ENCODE peak calls at places on chromosomes 16 and 17, in ten cellular contexts. One of them, this sample, is unnamed.

GRCh38 chr16:3878610-3879009 is 1.9 kb downstream of the CREBBP start:
- DNase-seq in skeletal muscle cell: no peak
- DNase-seq in fibroblast of lung: peak; percentile 51
- DNase-seq in EL: peak; percentile 32
- DNase-seq in activated naive CD4-positive, alpha-beta T cell treated with anti-CD3 and anti-CD28 coated beads for 36 hours: no peak
- DNase-seq in activated B cell treated with CpG ODN at 0.5 μM for 24 hours: no peak
- DNase-seq in stimulated activated CD4-positive, alpha-beta T cell treated with anti-CD3 and anti-CD28 coated beads, Interleukin-1b, Interleukin-23, amount 100 ng/mL, for 24 hours: no peak
- DNase-seq in amygdala: no peak
- DNase-seq in activated T-helper 1 cell treated with Interleukin-2 at 50 U/mL for 16 hours: no peak
- DNase-seq in choroid plexus epithelial cell: peak; percentile 57
- DNase-seq in this sample: no peak

GRCh38 chr16:9000664-9001063 is 37.0 kb upstream of the USP7 start:
- DNase-seq in activated B cell treated with CpG ODN at 0.5 μM for 24 hours: no peak
- DNase-seq in activated naive CD4-positive, alpha-beta T cell treated with anti-CD3 and anti-CD28 coated beads for 36 hours: no peak
- DNase-seq in skeletal muscle cell: no peak
- DNase-seq in choroid plexus epithelial cell: no peak
- DNase-seq in stimulated activated CD4-positive, alpha-beta T cell treated with anti-CD3 and anti-CD28 coated beads, Interleukin-1b, Interleukin-23, amount 100 ng/mL, for 24 hours: no peak
- DNase-seq in amygdala: no peak
- DNase-seq in EL: no peak
- DNase-seq in activated T-helper 1 cell treated with Interleukin-2 at 50 U/mL for 16 hours: no peak
- DNase-seq in fibroblast of lung: no peak
- DNase-seq in this sample: no peak

GRCh38 chr16:53099318-53100130 is 44.7 kb downstream of the CHD9 start:
- DNase-seq in activated T-helper 1 cell treated with Interleukin-2 at 50 U/mL for 16 hours: peak; percentile 40
- DNase-seq in EL: peak; percentile 95
- DNase-seq in stimulated activated CD4-positive, alpha-beta T cell treated with anti-CD3 and anti-CD28 coated beads, Interleukin-1b, Interleukin-23, amount 100 ng/mL, for 24 hours: peak; percentile 41
- DNase-seq in fibroblast of lung: peak; percentile 91
- DNase-seq in amygdala: peak; percentile 64
- DNase-seq in choroid plexus epithelial cell: peak; percentile 93
- DNase-seq in activated B cell treated with CpG ODN at 0.5 μM for 24 hours: peak; percentile 43
- DNase-seq in skeletal muscle cell: peak; percentile 87
- DNase-seq in activated naive CD4-positive, alpha-beta T cell treated with anti-CD3 and anti-CD28 coated beads for 36 hours: peak; percentile 68
- DNase-seq in this sample: peak; percentile 91

GRCh38 chr16:66874079-66874775 is 6.1 kb upstream of the PDP2 start:
- DNase-seq in stimulated activated CD4-positive, alpha-beta T cell treated with anti-CD3 and anti-CD28 coated beads, Interleukin-1b, Interleukin-23, amount 100 ng/mL, for 24 hours: no peak
- DNase-seq in choroid plexus epithelial cell: peak; percentile 81
- DNase-seq in activated naive CD4-positive, alpha-beta T cell treated with anti-CD3 and anti-CD28 coated beads for 36 hours: peak; percentile 19
- DNase-seq in activated T-helper 1 cell treated with Interleukin-2 at 50 U/mL for 16 hours: no peak
- DNase-seq in activated B cell treated with CpG ODN at 0.5 μM for 24 hours: no peak
- DNase-seq in EL: peak; percentile 45
- DNase-seq in amygdala: no peak
- DNase-seq in fibroblast of lung: peak; percentile 64
- DNase-seq in skeletal muscle cell: no peak
- DNase-seq in this sample: no peak

GRCh38 chr17:74823176-74823495 is 36.5 kb downstream of the GRIN2C start:
- DNase-seq in choroid plexus epithelial cell: no peak
- DNase-seq in amygdala: no peak
- DNase-seq in stimulated activated CD4-positive, alpha-beta T cell treated with anti-CD3 and anti-CD28 coated beads, Interleukin-1b, Interleukin-23, amount 100 ng/mL, for 24 hours: no peak
- DNase-seq in activated naive CD4-positive, alpha-beta T cell treated with anti-CD3 and anti-CD28 coated beads for 36 hours: no peak
- DNase-seq in EL: no peak
- DNase-seq in activated T-helper 1 cell treated with Interleukin-2 at 50 U/mL for 16 hours: no peak
- DNase-seq in activated B cell treated with CpG ODN at 0.5 μM for 24 hours: no peak
- DNase-seq in fibroblast of lung: no peak
- DNase-seq in skeletal muscle cell: no peak
- DNase-seq in this sample: no peak

GRCh38 chr17:67019126-67019507 is 25.2 kb upstream of the CACNG1 start:
- DNase-seq in EL: no peak
- DNase-seq in fibroblast of lung: no peak
- DNase-seq in skeletal muscle cell: no peak
- DNase-seq in activated B cell treated with CpG ODN at 0.5 μM for 24 hours: no peak
- DNase-seq in amygdala: no peak
- DNase-seq in choroid plexus epithelial cell: no peak
- DNase-seq in activated T-helper 1 cell treated with Interleukin-2 at 50 U/mL for 16 hours: no peak
- DNase-seq in stimulated activated CD4-positive, alpha-beta T cell treated with anti-CD3 and anti-CD28 coated beads, Interleukin-1b, Interleukin-23, amount 100 ng/mL, for 24 hours: no peak
- DNase-seq in activated naive CD4-positive, alpha-beta T cell treated with anti-CD3 and anti-CD28 coated beads for 36 hours: no peak
- DNase-seq in this sample: no peak

GRCh38 chr17:42407289-42407836 is 15.7 kb downstream of the CAVIN1 start:
- DNase-seq in EL: peak; percentile 65
- DNase-seq in skeletal muscle cell: no peak
- DNase-seq in activated naive CD4-positive, alpha-beta T cell treated with anti-CD3 and anti-CD28 coated beads for 36 hours: peak; percentile 75
- DNase-seq in amygdala: peak; percentile 48
- DNase-seq in activated B cell treated with CpG ODN at 0.5 μM for 24 hours: peak; percentile 27
- DNase-seq in stimulated activated CD4-positive, alpha-beta T cell treated with anti-CD3 and anti-CD28 coated beads, Interleukin-1b, Interleukin-23, amount 100 ng/mL, for 24 hours: no peak
- DNase-seq in fibroblast of lung: peak; percentile 65
- DNase-seq in activated T-helper 1 cell treated with Interleukin-2 at 50 U/mL for 16 hours: peak; percentile 37
- DNase-seq in choroid plexus epithelial cell: peak; percentile 59
- DNase-seq in this sample: no peak

GRCh38 chr16:629289-630023 is 1.3 kb upstream of the WFIKKN1 start:
- DNase-seq in amygdala: no peak
- DNase-seq in activated T-helper 1 cell treated with Interleukin-2 at 50 U/mL for 16 hours: no peak
- DNase-seq in choroid plexus epithelial cell: no peak
- DNase-seq in stimulated activated CD4-positive, alpha-beta T cell treated with anti-CD3 and anti-CD28 coated beads, Interleukin-1b, Interleukin-23, amount 100 ng/mL, for 24 hours: no peak
- DNase-seq in EL: no peak
- DNase-seq in activated naive CD4-positive, alpha-beta T cell treated with anti-CD3 and anti-CD28 coated beads for 36 hours: no peak
- DNase-seq in fibroblast of lung: no peak
- DNase-seq in skeletal muscle cell: no peak
- DNase-seq in activated B cell treated with CpG ODN at 0.5 μM for 24 hours: no peak
- DNase-seq in this sample: peak; percentile 40

GRCh38 chr17:74574489-74575142 is 7.3 kb upstream of the CD300H start:
- DNase-seq in activated naive CD4-positive, alpha-beta T cell treated with anti-CD3 and anti-CD28 coated beads for 36 hours: no peak
- DNase-seq in EL: no peak
- DNase-seq in fibroblast of lung: no peak
- DNase-seq in amygdala: no peak
- DNase-seq in stimulated activated CD4-positive, alpha-beta T cell treated with anti-CD3 and anti-CD28 coated beads, Interleukin-1b, Interleukin-23, amount 100 ng/mL, for 24 hours: no peak
- DNase-seq in activated B cell treated with CpG ODN at 0.5 μM for 24 hours: no peak
- DNase-seq in choroid plexus epithelial cell: no peak
- DNase-seq in activated T-helper 1 cell treated with Interleukin-2 at 50 U/mL for 16 hours: no peak
- DNase-seq in skeletal muscle cell: no peak
- DNase-seq in this sample: no peak

GRCh38 chr16:1983053-1983543 is 895 bp upstream of the GFER start:
- DNase-seq in activated naive CD4-positive, alpha-beta T cell treated with anti-CD3 and anti-CD28 coated beads for 36 hours: no peak
- DNase-seq in skeletal muscle cell: no peak
- DNase-seq in stimulated activated CD4-positive, alpha-beta T cell treated with anti-CD3 and anti-CD28 coated beads, Interleukin-1b, Interleukin-23, amount 100 ng/mL, for 24 hours: no peak
- DNase-seq in choroid plexus epithelial cell: peak; percentile 30
- DNase-seq in activated T-helper 1 cell treated with Interleukin-2 at 50 U/mL for 16 hours: no peak
- DNase-seq in amygdala: no peak
- DNase-seq in activated B cell treated with CpG ODN at 0.5 μM for 24 hours: no peak
- DNase-seq in EL: no peak
- DNase-seq in fibroblast of lung: no peak
- DNase-seq in this sample: no peak

GRCh38 chr16:22369221-22369811 is 5.1 kb downstream of the CDR2 start:
- DNase-seq in stimulated activated CD4-positive, alpha-beta T cell treated with anti-CD3 and anti-CD28 coated beads, Interleukin-1b, Interleukin-23, amount 100 ng/mL, for 24 hours: no peak
- DNase-seq in amygdala: no peak
- DNase-seq in skeletal muscle cell: no peak
- DNase-seq in EL: peak; percentile 57
- DNase-seq in activated naive CD4-positive, alpha-beta T cell treated with anti-CD3 and anti-CD28 coated beads for 36 hours: no peak
- DNase-seq in activated T-helper 1 cell treated with Interleukin-2 at 50 U/mL for 16 hours: no peak
- DNase-seq in fibroblast of lung: peak; percentile 82
- DNase-seq in activated B cell treated with CpG ODN at 0.5 μM for 24 hours: no peak
- DNase-seq in choroid plexus epithelial cell: peak; percentile 66
- DNase-seq in this sample: no peak

GRCh38 chr17:15648384-15648783 is 28.9 kb upstream of the FBXW10B start:
- DNase-seq in choroid plexus epithelial cell: peak; percentile 30
- DNase-seq in activated naive CD4-positive, alpha-beta T cell treated with anti-CD3 and anti-CD28 coated beads for 36 hours: no peak
- DNase-seq in activated T-helper 1 cell treated with Interleukin-2 at 50 U/mL for 16 hours: no peak
- DNase-seq in stimulated activated CD4-positive, alpha-beta T cell treated with anti-CD3 and anti-CD28 coated beads, Interleukin-1b, Interleukin-23, amount 100 ng/mL, for 24 hours: no peak
- DNase-seq in fibroblast of lung: no peak
- DNase-seq in EL: peak; percentile 9
- DNase-seq in skeletal muscle cell: no peak
- DNase-seq in activated B cell treated with CpG ODN at 0.5 μM for 24 hours: no peak
- DNase-seq in amygdala: no peak
- DNase-seq in this sample: no peak

GRCh38 chr16:17162560-17162959 is 308.2 kb downstream of the XYLT1 start:
- DNase-seq in stimulated activated CD4-positive, alpha-beta T cell treated with anti-CD3 and anti-CD28 coated beads, Interleukin-1b, Interleukin-23, amount 100 ng/mL, for 24 hours: no peak
- DNase-seq in choroid plexus epithelial cell: no peak
- DNase-seq in activated naive CD4-positive, alpha-beta T cell treated with anti-CD3 and anti-CD28 coated beads for 36 hours: no peak
- DNase-seq in amygdala: no peak
- DNase-seq in fibroblast of lung: no peak
- DNase-seq in EL: no peak
- DNase-seq in activated B cell treated with CpG ODN at 0.5 μM for 24 hours: no peak
- DNase-seq in skeletal muscle cell: no peak
- DNase-seq in activated T-helper 1 cell treated with Interleukin-2 at 50 U/mL for 16 hours: no peak
- DNase-seq in this sample: no peak

GRCh38 chr17:44183024-44183423 is 3.7 kb upstream of the TMUB2 start:
- DNase-seq in stimulated activated CD4-positive, alpha-beta T cell treated with anti-CD3 and anti-CD28 coated beads, Interleukin-1b, Interleukin-23, amount 100 ng/mL, for 24 hours: no peak
- DNase-seq in skeletal muscle cell: no peak
- DNase-seq in fibroblast of lung: no peak
- DNase-seq in choroid plexus epithelial cell: no peak
- DNase-seq in EL: no peak
- DNase-seq in activated B cell treated with CpG ODN at 0.5 μM for 24 hours: no peak
- DNase-seq in amygdala: no peak
- DNase-seq in activated T-helper 1 cell treated with Interleukin-2 at 50 U/mL for 16 hours: no peak
- DNase-seq in activated naive CD4-positive, alpha-beta T cell treated with anti-CD3 and anti-CD28 coated beads for 36 hours: no peak
- DNase-seq in this sample: no peak

GRCh38 chr17:64148017-64148631 is 18.2 kb upstream of the ERN1 start:
- DNase-seq in activated B cell treated with CpG ODN at 0.5 μM for 24 hours: no peak
- DNase-seq in EL: peak; percentile 45
- DNase-seq in skeletal muscle cell: no peak
- DNase-seq in activated naive CD4-positive, alpha-beta T cell treated with anti-CD3 and anti-CD28 coated beads for 36 hours: no peak
- DNase-seq in amygdala: no peak
- DNase-seq in activated T-helper 1 cell treated with Interleukin-2 at 50 U/mL for 16 hours: no peak
- DNase-seq in fibroblast of lung: peak; percentile 54
- DNase-seq in stimulated activated CD4-positive, alpha-beta T cell treated with anti-CD3 and anti-CD28 coated beads, Interleukin-1b, Interleukin-23, amount 100 ng/mL, for 24 hours: no peak
- DNase-seq in choroid plexus epithelial cell: no peak
- DNase-seq in this sample: no peak

GRCh38 chr16:5852151-5852550 is 754.6 kb upstream of the EEF2KMT start:
- DNase-seq in activated T-helper 1 cell treated with Interleukin-2 at 50 U/mL for 16 hours: no peak
- DNase-seq in EL: no peak
- DNase-seq in fibroblast of lung: no peak
- DNase-seq in skeletal muscle cell: no peak
- DNase-seq in amygdala: no peak
- DNase-seq in activated B cell treated with CpG ODN at 0.5 μM for 24 hours: no peak
- DNase-seq in choroid plexus epithelial cell: no peak
- DNase-seq in activated naive CD4-positive, alpha-beta T cell treated with anti-CD3 and anti-CD28 coated beads for 36 hours: no peak
- DNase-seq in stimulated activated CD4-positive, alpha-beta T cell treated with anti-CD3 and anti-CD28 coated beads, Interleukin-1b, Interleukin-23, amount 100 ng/mL, for 24 hours: no peak
- DNase-seq in this sample: no peak

GRCh38 chr17:17180741-17181525 is 25.2 kb downstream of the PLD6 start:
- DNase-seq in activated T-helper 1 cell treated with Interleukin-2 at 50 U/mL for 16 hours: no peak
- DNase-seq in activated naive CD4-positive, alpha-beta T cell treated with anti-CD3 and anti-CD28 coated beads for 36 hours: no peak
- DNase-seq in EL: no peak
- DNase-seq in amygdala: no peak
- DNase-seq in stimulated activated CD4-positive, alpha-beta T cell treated with anti-CD3 and anti-CD28 coated beads, Interleukin-1b, Interleukin-23, amount 100 ng/mL, for 24 hours: no peak
- DNase-seq in activated B cell treated with CpG ODN at 0.5 μM for 24 hours: no peak
- DNase-seq in choroid plexus epithelial cell: no peak
- DNase-seq in skeletal muscle cell: no peak
- DNase-seq in fibroblast of lung: no peak
- DNase-seq in this sample: no peak

GRCh38 chr17:61409301-61410099 is 9.9 kb downstream of the TBX2 start:
- DNase-seq in activated naive CD4-positive, alpha-beta T cell treated with anti-CD3 and anti-CD28 coated beads for 36 hours: peak; percentile 34
- DNase-seq in amygdala: no peak
- DNase-seq in EL: peak; percentile 76
- DNase-seq in stimulated activated CD4-positive, alpha-beta T cell treated with anti-CD3 and anti-CD28 coated beads, Interleukin-1b, Interleukin-23, amount 100 ng/mL, for 24 hours: no peak
- DNase-seq in choroid plexus epithelial cell: peak; percentile 70
- DNase-seq in activated B cell treated with CpG ODN at 0.5 μM for 24 hours: no peak
- DNase-seq in fibroblast of lung: peak; percentile 89
- DNase-seq in skeletal muscle cell: no peak
- DNase-seq in activated T-helper 1 cell treated with Interleukin-2 at 50 U/mL for 16 hours: no peak
- DNase-seq in this sample: peak; percentile 67

GRCh38 chr16:31507617-31507928 is 618 bp downstream of the RUSF1 start:
- DNase-seq in EL: no peak
- DNase-seq in skeletal muscle cell: no peak
- DNase-seq in choroid plexus epithelial cell: no peak
- DNase-seq in fibroblast of lung: no peak
- DNase-seq in activated T-helper 1 cell treated with Interleukin-2 at 50 U/mL for 16 hours: no peak
- DNase-seq in activated B cell treated with CpG ODN at 0.5 μM for 24 hours: no peak
- DNase-seq in amygdala: no peak
- DNase-seq in stimulated activated CD4-positive, alpha-beta T cell treated with anti-CD3 and anti-CD28 coated beads, Interleukin-1b, Interleukin-23, amount 100 ng/mL, for 24 hours: no peak
- DNase-seq in activated naive CD4-positive, alpha-beta T cell treated with anti-CD3 and anti-CD28 coated beads for 36 hours: no peak
- DNase-seq in this sample: no peak